ENCODE peak calls at places on chromosomes 12 and 14, in six cellular contexts. P is trophoblast cell, N is mesenchymal stem cell, C is H9, J is IMR-90, I is neuronal stem cell. O is an unnamed sample.

GRCh38 chr14:95998656-95999055 is 40.5 kb upstream of the C14orf132 start:
- DNase-seq in P (peak), I (no peak), J (peak), C (no peak), N (peak), O (peak)

GRCh38 chr12:115761784-115762183 is 515.7 kb downstream of the MED13L start:
- DNase-seq in N (no peak), C (no peak), I (no peak), J (no peak), P (no peak), O (peak)

GRCh38 chr12:111450676-111451075 is 45.0 kb downstream of the SH2B3 start:
- DNase-seq in J (no peak), P (no peak), N (no peak), C (no peak), I (no peak), O (no peak)

GRCh38 chr14:54718046-54718445 is 151.1 kb downstream of the SAMD4A start:
- DNase-seq in C (no peak), N (peak), J (peak), P (no peak), I (no peak), O (no peak)

GRCh38 chr12:47753021-47754001 is 5.4 kb downstream of the RAPGEF3 start:
- DNase-seq in P (peak), I (no peak), J (no peak), C (peak), N (no peak), O (peak)

GRCh38 chr12:124786065-124786964 is 77.3 kb downstream of the SCARB1 start:
- DNase-seq in P (peak), J (peak), I (peak), N (peak), C (peak), O (peak)

GRCh38 chr14:30906752-30907658 is 32.6 kb downstream of the COCH start:
- DNase-seq in P (peak), I (peak), N (peak), J (peak), C (no peak), O (no peak)

GRCh38 chr12:104928036-104928770 is 29.9 kb downstream of the SLC41A2 start:
- DNase-seq in J (no peak), C (no peak), P (no peak), N (no peak), I (no peak), O (no peak)

GRCh38 chr12:4864575-4864974 is 45.1 kb upstream of the KCNA1 start:
- DNase-seq in I (no peak), J (no peak), N (no peak), C (no peak), P (no peak), O (no peak)

GRCh38 chr12:124392271-124392990 is 97.5 kb downstream of the RFLNA start:
- DNase-seq in N (peak), P (no peak), J (peak), C (peak), I (no peak), O (peak)

GRCh38 chr12:32502693-32503510 is 103.5 kb downstream of the FGD4 start:
- DNase-seq in C (no peak), I (no peak), N (peak), P (peak), J (peak), O (peak)

GRCh38 chr14:70873627-70874026 is 33.6 kb upstream of the PCNX1 start:
- DNase-seq in I (no peak), J (no peak), P (no peak), N (no peak), C (no peak), O (peak)

GRCh38 chr14:33120966-33121365 is 182.3 kb downstream of the NPAS3 start:
- DNase-seq in P (no peak), N (peak), C (no peak), J (no peak), I (no peak), O (no peak)

GRCh38 chr12:102480401-102480800 is at the start of gene IGF1:
- DNase-seq in I (no peak), N (peak), C (no peak), P (peak), J (peak), O (peak)

GRCh38 chr14:72120315-72120714 is 188.1 kb downstream of the RGS6 start:
- DNase-seq in I (no peak), C (no peak), P (peak), J (no peak), N (no peak), O (no peak)

GRCh38 chr12:72295101-72295500 is 22.9 kb downstream of the TRHDE start:
- DNase-seq in J (peak), I (no peak), P (no peak), C (no peak), N (no peak), O (no peak)

GRCh38 chr12:72297666-72298065 is 25.5 kb downstream of the TRHDE start:
- DNase-seq in J (no peak), I (no peak), N (no peak), P (no peak), C (no peak), O (no peak)

GRCh38 chr12:72295744-72296143 is 23.6 kb downstream of the TRHDE start:
- DNase-seq in P (no peak), C (no peak), N (peak), I (no peak), J (peak), O (no peak)

GRCh38 chr12:72296389-72296788 is 24.2 kb downstream of the TRHDE start:
- DNase-seq in I (no peak), N (peak), P (peak), J (peak), C (no peak), O (no peak)

DNA sequence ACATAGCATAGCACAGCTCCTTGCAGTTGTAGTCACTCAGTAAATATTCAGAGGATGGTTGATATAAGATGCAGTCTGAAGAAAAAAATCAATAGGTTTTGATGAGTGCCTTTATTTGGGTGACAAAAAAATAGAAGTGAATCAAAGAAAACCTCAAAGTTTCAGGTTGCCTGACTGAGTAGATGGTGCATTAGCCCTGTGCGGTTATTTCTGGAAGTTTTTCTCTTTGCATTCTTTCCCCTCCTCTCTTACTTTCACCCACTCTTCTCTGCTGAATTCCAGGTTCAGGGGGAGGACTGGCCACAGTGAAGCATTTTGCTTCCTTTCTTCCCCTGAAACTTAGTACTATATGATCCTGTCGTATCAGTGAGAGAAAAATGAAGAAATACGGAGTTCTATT is 28.6 kb downstream of the TRHDE start:
- DNase-seq in P (no peak), N (no peak), I (no peak), C (no peak), J (no peak), O (no peak)
- H2AK5ac ChIP-seq in P (no peak), N (no peak), I (no peak), C (no peak), J (no peak), O (no peak)

GRCh38 chr14:90551733-90552464 is 155.1 kb downstream of the CALM1 start:
- DNase-seq in N (no peak), I (no peak), J (no peak), C (no peak), P (no peak), O (no peak)

GRCh38 chr14:90553298-90553920 is 156.6 kb downstream of the CALM1 start:
- DNase-seq in J (no peak), I (no peak), C (no peak), N (no peak), P (no peak), O (peak)

GRCh38 chr14:90553921-90554336 is 157.1 kb downstream of the CALM1 start:
- DNase-seq in C (no peak), N (no peak), J (no peak), P (no peak), I (no peak), O (no peak)

GRCh38 chr14:90551070-90551704 is 154.4 kb downstream of the CALM1 start:
- DNase-seq in N (peak), C (no peak), J (peak), I (no peak), P (peak), O (no peak)

DNA sequence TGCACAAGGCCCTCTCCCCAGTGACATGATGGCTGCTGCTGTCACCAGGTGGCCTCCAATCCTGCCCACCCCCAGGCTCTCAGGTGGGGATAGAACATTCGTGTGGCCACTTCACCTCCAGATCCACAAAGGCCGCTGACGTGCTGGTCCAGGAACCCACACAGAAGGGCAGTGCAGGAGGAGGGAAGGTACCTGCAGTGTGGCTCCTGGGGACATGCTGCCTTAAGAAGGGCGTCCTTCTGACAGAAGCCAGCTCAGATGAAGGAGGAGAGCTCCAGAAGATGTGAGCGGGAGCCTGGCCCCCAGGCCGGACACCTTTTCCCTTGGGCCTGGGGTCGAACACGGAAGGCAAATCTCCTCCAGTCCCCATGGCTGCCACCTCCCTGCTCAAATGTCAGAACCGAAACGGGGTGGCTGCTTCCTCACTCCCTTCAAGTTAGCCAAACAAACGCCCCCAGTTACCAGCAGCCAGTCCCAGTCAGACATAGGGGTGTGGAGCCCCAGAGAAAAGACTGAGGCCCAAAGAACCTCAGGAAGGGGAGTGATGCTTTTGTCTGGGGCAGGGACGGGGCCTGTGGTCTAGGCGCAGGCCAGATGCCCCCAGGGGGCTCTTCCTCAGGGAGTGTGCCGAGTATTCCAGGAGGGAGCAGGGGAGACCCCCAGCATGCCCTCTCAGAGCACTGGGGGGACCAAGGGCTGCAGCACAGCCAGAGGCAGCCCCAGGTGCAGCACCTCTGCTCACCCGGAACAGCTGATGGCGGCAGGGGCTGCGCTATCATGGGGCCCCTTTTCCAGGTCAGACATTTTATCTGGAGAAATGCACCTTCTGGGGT is 155.9 kb downstream of the CALM1 start:
- DNase-seq in N (no peak), P (no peak), I (no peak), J (no peak), C (no peak), O (no peak)
- H2AK5ac ChIP-seq in N (no peak), P (no peak), I (peak), J (no peak), C (no peak), O (no peak)

GRCh38 chr12:112823582-112824149 is 32.1 kb downstream of the RPH3A start:
- DNase-seq in J (no peak), P (no peak), N (no peak), I (no peak), C (no peak), O (peak)

GRCh38 chr12:112822056-112822455 is 30.5 kb downstream of the RPH3A start:
- DNase-seq in N (no peak), C (peak), I (no peak), P (no peak), J (no peak), O (no peak)

GRCh38 chr12:112824701-112825100 is 33.2 kb downstream of the RPH3A start:
- DNase-seq in I (no peak), P (no peak), C (no peak), N (no peak), J (no peak), O (peak)

GRCh38 chr12:112824166-112824565 is 32.6 kb downstream of the RPH3A start:
- DNase-seq in N (no peak), J (no peak), P (no peak), I (no peak), C (no peak), O (no peak)

GRCh38 chr12:112820796-112821195 is 29.2 kb downstream of the RPH3A start:
- DNase-seq in C (peak), N (no peak), J (no peak), P (no peak), I (no peak), O (no peak)
- H2AK5ac ChIP-seq in C (no peak), N (no peak), J (no peak), P (no peak), I (no peak), O (no peak)

GRCh38 chr12:2414810-2415567 is 362.2 kb downstream of the CACNA1C start:
- DNase-seq in P (no peak), C (no peak), I (no peak), J (no peak), N (no peak), O (no peak)
- H2AK5ac ChIP-seq in P (no peak), C (no peak), I (no peak), J (no peak), N (no peak), O (no peak)

GRCh38 chr12:92141585-92142244 is 3.9 kb downstream of the BTG1 start:
- DNase-seq in J (no peak), C (no peak), P (no peak), N (peak), I (no peak), O (no peak)
- H2AK5ac ChIP-seq in J (no peak), C (no peak), P (no peak), N (no peak), I (no peak), O (no peak)

GRCh38 chr14:74549588-74549987 is 56.0 kb downstream of the ISCA2 start:
- DNase-seq in I (no peak), C (no peak), P (peak), N (no peak), J (no peak), O (peak)
- H2AK5ac ChIP-seq in I (peak), C (no peak), P (no peak), N (peak), J (peak), O (no peak)

GRCh38 chr14:104793703-104793959 is 1.9 kb downstream of the AKT1 start:
- DNase-seq in N (no peak), C (no peak), J (no peak), P (no peak), I (no peak), O (no peak)

GRCh38 chr14:104792101-104792884 is 3.3 kb downstream of the AKT1 start:
- DNase-seq in J (no peak), C (no peak), N (no peak), P (no peak), I (no peak), O (no peak)

GRCh38 chr14:104791425-104791824 is 4.1 kb downstream of the AKT1 start:
- DNase-seq in P (no peak), N (no peak), J (no peak), C (no peak), I (no peak), O (no peak)

GRCh38 chr14:104794099-104794498 is 1.4 kb downstream of the AKT1 start:
- DNase-seq in P (peak), C (peak), J (peak), N (peak), I (no peak), O (peak)

GRCh38 chr14:104792945-104793702 is 2.4 kb downstream of the AKT1 start:
- DNase-seq in J (no peak), I (no peak), C (peak), N (no peak), P (no peak), O (no peak)
- H2AK5ac ChIP-seq in J (no peak), I (no peak), C (no peak), N (no peak), P (no peak), O (no peak)

DNA sequence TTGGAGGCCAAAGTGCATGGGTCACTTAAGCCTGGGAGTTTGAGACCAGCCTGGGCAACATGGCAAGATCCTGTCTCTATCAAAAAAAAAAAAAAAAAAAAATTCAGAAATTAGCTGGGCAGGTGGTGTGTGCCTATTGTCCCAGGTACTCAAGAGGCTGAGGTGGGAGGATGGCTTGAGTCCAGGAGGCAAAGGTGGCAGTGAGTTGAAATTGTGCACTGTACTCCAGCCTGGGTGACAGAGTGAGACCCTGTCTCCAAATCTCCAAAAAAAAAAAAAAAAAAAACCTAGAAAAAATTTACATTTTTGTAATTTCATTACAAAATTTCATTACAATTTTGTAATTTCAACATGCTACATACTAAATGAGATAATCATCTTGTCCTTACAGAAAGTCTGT is 42.7 kb downstream of the SYNE2 start:
- DNase-seq in I (no peak), P (no peak), C (no peak), N (no peak), J (no peak), O (no peak)
- H2AK5ac ChIP-seq in I (no peak), P (no peak), C (no peak), N (no peak), J (no peak), O (no peak)

DNA sequence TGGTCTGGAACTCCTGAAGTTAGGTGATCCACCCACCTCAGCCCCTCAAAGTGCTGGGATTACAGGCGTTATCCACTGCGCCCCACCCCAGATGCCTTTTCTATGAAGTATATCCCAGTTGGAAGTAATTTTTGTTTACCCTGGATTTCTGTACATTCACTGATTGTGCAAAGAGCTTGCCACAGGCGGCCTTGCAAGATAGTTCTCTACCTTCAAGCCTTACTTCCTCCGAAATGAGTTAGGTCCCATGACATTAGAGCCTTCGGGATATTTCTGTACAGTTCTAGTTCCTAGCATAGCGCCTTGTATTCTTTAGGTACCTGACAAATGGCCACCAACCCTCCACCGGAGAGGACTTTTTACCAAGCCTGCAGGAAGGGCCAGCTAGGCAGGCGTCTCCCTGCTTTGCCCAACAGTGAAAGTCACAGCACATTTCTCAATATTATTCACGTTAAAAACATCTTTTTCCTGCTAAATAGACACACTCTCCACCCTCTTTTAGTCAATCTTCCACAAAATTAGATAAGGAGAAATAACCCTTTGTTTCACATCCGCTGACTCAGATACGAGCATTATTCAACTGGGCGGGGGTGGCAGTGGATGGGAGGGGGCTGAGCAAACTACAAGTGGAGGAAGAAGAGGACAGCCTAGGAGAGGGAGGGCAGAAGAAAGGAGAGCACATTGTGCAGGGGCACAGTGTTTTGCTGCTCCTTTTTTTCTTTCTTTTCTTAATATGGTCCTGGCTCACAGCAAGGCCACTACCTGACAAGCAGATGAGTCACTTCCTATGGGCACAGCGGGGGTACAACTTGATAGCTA is 40.0 kb upstream of the CAPRIN2 start:
- DNase-seq in P (no peak), J (peak), I (peak), C (peak), N (peak), O (peak)
- H2AK5ac ChIP-seq in P (no peak), J (peak), I (no peak), C (no peak), N (peak), O (peak)

GRCh38 chr14:28762290-28762948 is 4.2 kb upstream of the FOXG1 start:
- DNase-seq in J (no peak), C (no peak), N (no peak), I (no peak), P (no peak), O (peak)

GRCh38 chr14:28762949-28763313 is 3.7 kb upstream of the FOXG1 start:
- DNase-seq in C (no peak), I (no peak), N (no peak), P (no peak), J (no peak), O (no peak)

GRCh38 chr14:28760431-28760996 is 6.1 kb upstream of the FOXG1 start:
- DNase-seq in N (no peak), I (no peak), J (no peak), C (no peak), P (no peak), O (no peak)

GRCh38 chr14:28759658-28760313 is 6.8 kb upstream of the FOXG1 start:
- DNase-seq in N (no peak), P (no peak), J (no peak), I (no peak), C (peak), O (peak)

GRCh38 chr14:28761438-28762289 is 4.9 kb upstream of the FOXG1 start:
- DNase-seq in N (no peak), I (no peak), J (no peak), C (no peak), P (no peak), O (peak)
- H2AK5ac ChIP-seq in N (no peak), I (no peak), J (no peak), C (no peak), P (no peak), O (no peak)